ENCODE peak calls at places on chromosome 22, in five cellular contexts. One of them, this sample, is unnamed.
A peak's percentile ranks its signal among the peaks of the same experiment; 100 is the strongest.

GRCh38 chr22:18024276-18024939 is at the start of gene MICAL3:
- DNase-seq in dorsolateral prefrontal cortex: peak; percentile 79
- DNase-seq in neural crest cell: peak; percentile 60
- DNase-seq in testis: peak; percentile 63
- DNase-seq in fibroblast of lung: peak; percentile 65
- DNase-seq in this sample: peak; percentile 87

GRCh38 chr22:19086944-19087343 is 35.3 kb downstream of the DGCR2 start:
- DNase-seq in fibroblast of lung: peak; percentile 46
- DNase-seq in dorsolateral prefrontal cortex: no peak
- DNase-seq in testis: no peak
- DNase-seq in neural crest cell: no peak
- DNase-seq in this sample: no peak

GRCh38 chr22:30460147-30460546 is 11.7 kb downstream of the SEC14L3 start:
- DNase-seq in neural crest cell: no peak
- DNase-seq in fibroblast of lung: no peak
- DNase-seq in dorsolateral prefrontal cortex: no peak
- DNase-seq in testis: no peak
- DNase-seq in this sample: no peak

GRCh38 chr22:33519140-33519973 is 400.9 kb downstream of the LARGE1 start:
- DNase-seq in testis: peak; percentile 54
- DNase-seq in fibroblast of lung: peak; percentile 68
- DNase-seq in neural crest cell: peak; percentile 45
- DNase-seq in dorsolateral prefrontal cortex: no peak
- DNase-seq in this sample: no peak

GRCh38 chr22:24694971-24695928 is 79.3 kb downstream of the PIWIL3 start:
- DNase-seq in fibroblast of lung: no peak
- DNase-seq in testis: no peak
- DNase-seq in dorsolateral prefrontal cortex: no peak
- DNase-seq in neural crest cell: no peak
- DNase-seq in this sample: no peak

GRCh38 chr22:17999851-18000250 is 24.5 kb downstream of the MICAL3 start:
- DNase-seq in testis: no peak
- DNase-seq in fibroblast of lung: no peak
- DNase-seq in dorsolateral prefrontal cortex: no peak
- DNase-seq in neural crest cell: no peak
- DNase-seq in this sample: no peak

GRCh38 chr22:24161909-24162308 is 19.4 kb upstream of the SUSD2 start:
- DNase-seq in fibroblast of lung: no peak
- DNase-seq in neural crest cell: no peak
- DNase-seq in testis: no peak
- DNase-seq in dorsolateral prefrontal cortex: peak; percentile 60
- DNase-seq in this sample: no peak

GRCh38 chr22:48456449-48456848 is 1371.2 kb downstream of the BRD1 start:
- DNase-seq in testis: no peak
- DNase-seq in fibroblast of lung: no peak
- DNase-seq in dorsolateral prefrontal cortex: no peak
- DNase-seq in neural crest cell: no peak
- DNase-seq in this sample: no peak

GRCh38 chr22:30813936-30814335 is 119.3 kb downstream of the OSBP2 start:
- DNase-seq in testis: no peak
- DNase-seq in dorsolateral prefrontal cortex: no peak
- DNase-seq in neural crest cell: no peak
- DNase-seq in fibroblast of lung: no peak
- DNase-seq in this sample: no peak

GRCh38 chr22:48302657-48303359 is 1524.9 kb downstream of the BRD1 start:
- DNase-seq in dorsolateral prefrontal cortex: no peak
- DNase-seq in fibroblast of lung: no peak
- DNase-seq in neural crest cell: no peak
- DNase-seq in testis: no peak
- DNase-seq in this sample: no peak

GRCh38 chr22:17086750-17087149 is 1.9 kb downstream of the IL17RA start:
- DNase-seq in neural crest cell: no peak
- DNase-seq in dorsolateral prefrontal cortex: no peak
- DNase-seq in fibroblast of lung: no peak
- DNase-seq in testis: no peak
- DNase-seq in this sample: no peak

GRCh38 chr22:33883961-33884808 is 36.1 kb downstream of the LARGE1 start:
- DNase-seq in neural crest cell: no peak
- DNase-seq in fibroblast of lung: no peak
- DNase-seq in dorsolateral prefrontal cortex: no peak
- DNase-seq in testis: no peak
- DNase-seq in this sample: no peak

GRCh38 chr22:40183029-40183581 is 5.4 kb downstream of the TNRC6B start:
- DNase-seq in fibroblast of lung: peak; percentile 80
- DNase-seq in dorsolateral prefrontal cortex: no peak
- DNase-seq in testis: no peak
- DNase-seq in neural crest cell: no peak
- DNase-seq in this sample: peak; percentile 75

GRCh38 chr22:50018608-50019291 is 6.2 kb upstream of the IL17REL start:
- DNase-seq in neural crest cell: no peak
- DNase-seq in fibroblast of lung: no peak
- DNase-seq in dorsolateral prefrontal cortex: no peak
- DNase-seq in testis: no peak
- DNase-seq in this sample: no peak

GRCh38 chr22:30910358-30910757 is 58.2 kb downstream of the MORC2 start:
- DNase-seq in testis: peak; percentile 5
- DNase-seq in dorsolateral prefrontal cortex: no peak
- DNase-seq in neural crest cell: no peak
- DNase-seq in fibroblast of lung: no peak
- DNase-seq in this sample: peak; percentile 51

GRCh38 chr22:42792453-42792908 is 64.6 kb downstream of the ARFGAP3 start:
- DNase-seq in testis: no peak
- DNase-seq in fibroblast of lung: no peak
- DNase-seq in dorsolateral prefrontal cortex: no peak
- DNase-seq in neural crest cell: no peak
- DNase-seq in this sample: no peak

GRCh38 chr22:49530671-49531532 is 296.8 kb downstream of the BRD1 start:
- DNase-seq in dorsolateral prefrontal cortex: no peak
- DNase-seq in neural crest cell: no peak
- DNase-seq in fibroblast of lung: no peak
- DNase-seq in testis: no peak
- DNase-seq in this sample: no peak

GRCh38 chr22:24089951-24090350 is 78.8 kb downstream of the CABIN1 start:
- DNase-seq in fibroblast of lung: no peak
- DNase-seq in neural crest cell: no peak
- DNase-seq in testis: no peak
- DNase-seq in dorsolateral prefrontal cortex: no peak
- DNase-seq in this sample: no peak

GRCh38 chr22:40739723-40740122 is 60.4 kb downstream of the MCHR1 start:
- DNase-seq in neural crest cell: no peak
- DNase-seq in testis: no peak
- DNase-seq in dorsolateral prefrontal cortex: no peak
- DNase-seq in fibroblast of lung: no peak
- DNase-seq in this sample: no peak

GRCh38 chr22:29259253-29259899 is 8.4 kb downstream of the RHBDD3 start:
- DNase-seq in dorsolateral prefrontal cortex: no peak
- DNase-seq in neural crest cell: no peak
- DNase-seq in testis: no peak
- DNase-seq in fibroblast of lung: no peak
- DNase-seq in this sample: peak; percentile 54

GRCh38 chr22:24400726-24401596 is 26.4 kb upstream of the ADORA2A start:
- DNase-seq in dorsolateral prefrontal cortex: no peak
- DNase-seq in neural crest cell: no peak
- DNase-seq in fibroblast of lung: peak; percentile 34
- DNase-seq in testis: no peak
- DNase-seq in this sample: no peak

GRCh38 chr22:19694696-19695095 is 19.6 kb upstream of the SEPTIN5 start:
- DNase-seq in testis: no peak
- DNase-seq in fibroblast of lung: no peak
- DNase-seq in dorsolateral prefrontal cortex: no peak
- DNase-seq in neural crest cell: no peak
- DNase-seq in this sample: no peak

GRCh38 chr22:49240016-49240380 is 587.7 kb downstream of the BRD1 start:
- DNase-seq in neural crest cell: no peak
- DNase-seq in dorsolateral prefrontal cortex: no peak
- DNase-seq in testis: peak; percentile 2
- DNase-seq in fibroblast of lung: no peak
- DNase-seq in this sample: peak; percentile 65

DNA sequence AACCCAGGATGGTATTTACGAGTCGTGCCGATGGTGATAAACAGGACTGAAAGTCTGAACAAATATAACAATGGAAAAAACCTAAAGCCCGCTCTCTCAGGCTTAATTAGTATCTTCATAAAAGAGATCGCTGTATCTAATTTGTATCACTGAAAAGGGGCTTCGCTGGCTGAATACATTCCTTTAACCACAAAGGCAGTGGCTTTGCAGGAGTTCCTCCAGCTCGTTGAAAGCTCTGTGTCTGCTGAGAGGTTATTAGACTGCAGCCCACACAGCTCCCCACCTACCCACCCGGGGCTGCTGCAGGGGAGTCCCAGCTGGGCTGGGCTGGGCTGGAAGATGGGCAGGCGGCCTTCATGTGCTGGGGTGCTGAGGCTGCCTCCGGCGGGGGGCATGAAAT is 15.1 kb downstream of the SHISAL1 start:
- DNase-seq in dorsolateral prefrontal cortex: no peak
- DNase-seq in testis: no peak
- DNase-seq in neural crest cell: no peak
- DNase-seq in fibroblast of lung: no peak
- DNase-seq in this sample: no peak
- TF ChIP-seq CTCF in dorsolateral prefrontal cortex: no peak
- TF ChIP-seq CTCF in testis: no peak
- TF ChIP-seq CTCF in neural crest cell: no peak
- TF ChIP-seq CTCF in fibroblast of lung: no peak
- TF ChIP-seq CTCF in this sample: no peak

DNA sequence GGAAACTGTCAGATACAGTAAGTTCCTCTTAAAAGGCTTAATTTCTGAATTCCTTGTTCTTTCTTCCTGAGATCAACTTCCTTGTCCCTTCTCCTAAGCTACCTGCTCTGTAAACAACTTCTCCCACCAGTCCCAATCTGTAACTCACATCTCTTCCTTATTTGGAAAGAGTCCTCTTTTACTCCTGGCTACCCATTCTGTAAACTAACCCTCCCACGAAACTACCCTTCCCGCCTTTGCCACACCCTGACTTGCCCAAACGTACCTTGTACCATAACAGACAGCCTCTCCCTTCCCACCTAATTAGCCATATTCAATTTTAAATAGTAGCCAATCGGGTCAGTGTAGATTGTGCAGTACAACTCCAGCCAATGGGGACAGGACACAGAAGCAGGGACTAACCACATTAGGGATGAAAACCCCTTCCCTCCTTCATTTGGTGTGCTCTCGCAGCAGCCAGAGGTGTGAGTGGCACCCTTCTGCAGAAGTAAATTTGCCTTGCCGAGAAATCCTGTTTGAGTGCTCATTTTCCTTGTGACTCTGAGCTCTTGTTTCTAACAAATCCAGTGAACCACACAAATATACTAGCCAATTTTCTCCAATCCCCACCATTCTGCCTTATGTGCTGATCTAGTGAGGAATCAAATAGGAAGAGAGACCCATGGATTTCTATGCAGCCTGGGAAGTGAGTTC is 49.5 kb downstream of the ZNF280B start:
- DNase-seq in neural crest cell: no peak
- DNase-seq in fibroblast of lung: no peak
- DNase-seq in dorsolateral prefrontal cortex: no peak
- DNase-seq in testis: no peak
- DNase-seq in this sample: no peak
- TF ChIP-seq CTCF in neural crest cell: no peak
- TF ChIP-seq CTCF in fibroblast of lung: no peak
- TF ChIP-seq CTCF in dorsolateral prefrontal cortex: no peak
- TF ChIP-seq CTCF in testis: no peak
- TF ChIP-seq CTCF in this sample: no peak

GRCh38 chr22:35894464-35894878 is 134.2 kb downstream of the RBFOX2 start:
- DNase-seq in dorsolateral prefrontal cortex: no peak
- DNase-seq in neural crest cell: no peak
- DNase-seq in fibroblast of lung: peak; percentile 60
- DNase-seq in testis: peak; percentile 65
- DNase-seq in this sample: no peak
- TF ChIP-seq CTCF in dorsolateral prefrontal cortex: no peak
- TF ChIP-seq CTCF in neural crest cell: no peak
- TF ChIP-seq CTCF in fibroblast of lung: no peak
- TF ChIP-seq CTCF in testis: peak; percentile 2
- TF ChIP-seq CTCF in this sample: no peak

GRCh38 chr22:22855617-22856308 is 31.9 kb upstream of the IGLL5 start:
- DNase-seq in testis: no peak
- DNase-seq in neural crest cell: peak; percentile 25
- DNase-seq in dorsolateral prefrontal cortex: no peak
- DNase-seq in fibroblast of lung: no peak
- DNase-seq in this sample: no peak
- TF ChIP-seq CTCF in testis: peak; percentile 12
- TF ChIP-seq CTCF in neural crest cell: peak; percentile 55
- TF ChIP-seq CTCF in dorsolateral prefrontal cortex: no peak
- TF ChIP-seq CTCF in fibroblast of lung: peak; percentile 17
- TF ChIP-seq CTCF in this sample: peak; percentile 29

DNA sequence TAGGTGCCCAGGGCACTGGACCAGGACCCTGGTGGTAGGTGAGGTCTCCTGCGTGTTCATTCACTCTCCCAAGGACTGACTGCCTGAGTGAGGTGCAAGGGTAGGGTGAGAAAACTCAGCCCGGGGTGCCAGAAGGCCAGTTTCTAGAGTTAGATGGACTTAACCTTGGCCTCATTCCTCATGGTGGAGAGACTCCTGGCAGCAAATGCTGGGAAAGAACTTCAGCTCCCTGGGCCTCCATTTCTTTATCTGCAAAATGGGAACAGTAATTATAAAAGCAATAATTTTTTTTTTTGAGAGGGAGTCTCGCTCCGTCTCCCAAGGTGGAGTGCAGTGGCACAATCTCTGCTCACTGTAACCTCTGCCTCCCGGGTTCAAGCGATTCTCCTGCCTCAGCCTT is 47.7 kb downstream of the TRIOBP start:
- DNase-seq in fibroblast of lung: no peak
- DNase-seq in testis: no peak
- DNase-seq in dorsolateral prefrontal cortex: no peak
- DNase-seq in neural crest cell: no peak
- DNase-seq in this sample: no peak
- TF ChIP-seq CTCF in fibroblast of lung: no peak
- TF ChIP-seq CTCF in testis: no peak
- TF ChIP-seq CTCF in dorsolateral prefrontal cortex: no peak
- TF ChIP-seq CTCF in neural crest cell: no peak
- TF ChIP-seq CTCF in this sample: no peak

GRCh38 chr22:32120603-32121002 is 38.5 kb downstream of the C22orf42 start:
- DNase-seq in fibroblast of lung: no peak
- DNase-seq in dorsolateral prefrontal cortex: no peak
- DNase-seq in neural crest cell: no peak
- DNase-seq in testis: no peak
- DNase-seq in this sample: no peak

GRCh38 chr22:32127904-32128303 is 31.2 kb downstream of the C22orf42 start:
- DNase-seq in neural crest cell: no peak
- DNase-seq in fibroblast of lung: no peak
- DNase-seq in dorsolateral prefrontal cortex: no peak
- DNase-seq in testis: no peak
- DNase-seq in this sample: peak; percentile 74

GRCh38 chr22:32119568-32120235 is 39.4 kb downstream of the C22orf42 start:
- DNase-seq in testis: no peak
- DNase-seq in fibroblast of lung: no peak
- DNase-seq in neural crest cell: no peak
- DNase-seq in dorsolateral prefrontal cortex: no peak
- DNase-seq in this sample: no peak

GRCh38 chr22:32122899-32123298 is 36.2 kb downstream of the C22orf42 start:
- DNase-seq in testis: no peak
- DNase-seq in neural crest cell: no peak
- DNase-seq in dorsolateral prefrontal cortex: no peak
- DNase-seq in fibroblast of lung: no peak
- DNase-seq in this sample: no peak

DNA sequence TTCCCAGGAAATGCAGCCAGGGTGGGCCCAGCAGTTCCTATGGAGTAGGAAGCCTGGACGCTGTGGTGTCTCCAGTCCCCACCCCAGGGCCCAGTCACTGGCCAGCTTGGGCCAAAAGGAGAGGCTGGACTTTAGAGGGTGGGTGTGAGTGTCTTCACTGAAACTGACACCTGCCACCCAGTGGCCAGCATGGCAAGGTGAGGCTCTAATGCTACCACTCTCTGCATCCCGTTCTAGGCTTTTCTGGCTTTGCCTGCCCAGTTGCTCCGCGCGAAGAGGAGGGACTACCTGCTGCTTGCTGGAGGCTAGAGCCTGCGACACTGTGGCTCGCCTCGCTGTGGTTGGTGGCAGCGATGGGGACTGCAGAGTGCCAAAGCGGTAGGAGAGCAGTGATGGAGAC is 35.4 kb downstream of the C22orf42 start:
- DNase-seq in fibroblast of lung: no peak
- DNase-seq in neural crest cell: no peak
- DNase-seq in testis: no peak
- DNase-seq in dorsolateral prefrontal cortex: no peak
- DNase-seq in this sample: peak; percentile 80
- TF ChIP-seq CTCF in fibroblast of lung: no peak
- TF ChIP-seq CTCF in neural crest cell: peak; percentile 31
- TF ChIP-seq CTCF in testis: no peak
- TF ChIP-seq CTCF in dorsolateral prefrontal cortex: no peak
- TF ChIP-seq CTCF in this sample: no peak

This sample was measured in osteocyte.